ENCODE peak calls at places on chromosome 19, in six cellular contexts. V, H, M, L, K and G are unnamed samples.
A peak's percentile ranks its signal among the peaks of the same experiment; 100 is the strongest.

GRCh38 chr19:15432629-15433518 is 14.1 kb upstream of the AKAP8L start:
- DNase-seq in V (no peak), H (peak; percentile 95), M (peak; percentile 96), L (peak; percentile 92), K (peak; percentile 93), G (peak; percentile 94)

GRCh38 chr19:52453324-52454094 is at the start of gene ZNF578:
- DNase-seq in V (peak; percentile 10), H (peak; percentile 92), M (no peak), L (peak; percentile 90), K (peak; percentile 91), G (peak; percentile 85)

GRCh38 chr19:13864513-13865242 is 12.3 kb upstream of the NANOS3 start:
- DNase-seq in V (no peak), H (no peak), M (peak; percentile 27), L (no peak), K (no peak), G (no peak)

GRCh38 chr19:576768-577438 is 4.5 kb downstream of the BSG start:
- DNase-seq in V (no peak), H (no peak), M (no peak), L (no peak), K (no peak), G (no peak)

GRCh38 chr19:23949611-23950010 is 34.9 kb downstream of the ZNF726 start:
- DNase-seq in V (no peak), H (no peak), M (no peak), L (no peak), K (peak; percentile 2), G (no peak)

GRCh38 chr19:17681505-17682125 is 6.5 kb downstream of the UNC13A start:
- DNase-seq in V (no peak), H (peak; percentile 58), M (peak; percentile 77), L (peak; percentile 85), K (peak; percentile 49), G (peak; percentile 36)

GRCh38 chr19:1514295-1514661 is 1.5 kb upstream of the ADAMTSL5 start:
- DNase-seq in V (no peak), H (no peak), M (no peak), L (no peak), K (no peak), G (no peak)

GRCh38 chr19:32219881-32220552 is 125.4 kb upstream of the ZNF507 start:
- DNase-seq in V (no peak), H (no peak), M (no peak), L (no peak), K (no peak), G (no peak)

GRCh38 chr19:3149526-3150505 is 14.0 kb downstream of the GNA15 start:
- DNase-seq in V (no peak), H (no peak), M (no peak), L (peak; percentile 49), K (no peak), G (no peak)

GRCh38 chr19:2475018-2475701 is 767 bp upstream of the GADD45B start:
- DNase-seq in V (no peak), H (peak; percentile 73), M (peak; percentile 77), L (peak; percentile 59), K (peak; percentile 69), G (peak; percentile 66)

GRCh38 chr19:38531515-38531914 is 86.2 kb downstream of the MAP4K1 start:
- DNase-seq in V (no peak), H (no peak), M (no peak), L (no peak), K (no peak), G (no peak)

GRCh38 chr19:47093841-47094240 is 19.7 kb downstream of the ZC3H4 start:
- DNase-seq in V (no peak), H (no peak), M (no peak), L (no peak), K (peak; percentile 13), G (no peak)

GRCh38 chr19:3175761-3176714 is 2.5 kb upstream of the S1PR4 start:
- DNase-seq in V (peak; percentile 42), H (no peak), M (peak; percentile 48), L (no peak), K (peak; percentile 64), G (peak; percentile 96)

GRCh38 chr19:49241769-49242168 is 83.2 kb downstream of the SLC6A16 start:
- DNase-seq in V (no peak), H (no peak), M (no peak), L (no peak), K (no peak), G (no peak)
- H3K4me3 ChIP-seq in V (no peak overlapping the region), H (no peak overlapping the region), M (no peak overlapping the region), L (no peak overlapping the region), K (no peak overlapping the region), G (no peak overlapping the region)

GRCh38 chr19:6958786-6959185 is 62.4 kb downstream of the MBD3L2B start:
- DNase-seq in V (no peak), H (no peak), M (no peak), L (no peak), K (no peak), G (no peak)

GRCh38 chr19:6969490-6969889 is 51.7 kb downstream of the MBD3L2B start:
- DNase-seq in V (no peak), H (no peak), M (no peak), L (no peak), K (no peak), G (no peak)

GRCh38 chr19:6967962-6968361 is 53.3 kb downstream of the MBD3L2B start:
- DNase-seq in V (no peak), H (no peak), M (no peak), L (no peak), K (no peak), G (no peak)

GRCh38 chr19:6963259-6963852 is 57.9 kb downstream of the MBD3L2B start:
- DNase-seq in V (no peak), H (no peak), M (no peak), L (no peak), K (no peak), G (no peak)

DNA sequence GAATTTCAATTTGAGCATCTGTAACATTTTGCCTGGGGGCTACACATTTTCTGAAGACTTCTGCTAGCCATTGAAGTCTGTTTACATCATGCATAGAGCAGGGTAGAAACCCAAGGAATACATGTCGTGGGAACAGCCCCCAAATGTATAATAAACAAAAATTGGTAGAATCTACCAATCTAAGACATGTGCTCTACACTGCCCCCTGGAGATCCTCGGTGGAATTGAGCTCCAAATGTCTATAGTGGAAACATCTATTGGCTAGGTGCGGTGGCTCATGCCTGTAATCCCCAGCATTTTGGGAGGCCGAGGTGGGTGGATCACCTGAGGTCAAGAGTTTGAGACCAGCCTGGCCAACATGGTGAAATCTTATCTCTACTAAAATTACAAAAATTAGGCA is 57.3 kb downstream of the MBD3L2B start:
- DNase-seq in V (no peak), H (no peak), M (no peak), L (peak; percentile 4), K (no peak), G (no peak)
- TF ChIP-seq CTCF in V (peak; percentile 52), H (peak; percentile 14), M (no peak), L (peak; percentile 38), K (no peak), G (no peak)

GRCh38 chr19:40808497-40808896 is 9.5 kb downstream of the EGLN2 start:
- DNase-seq in V (no peak), H (no peak), M (no peak), L (no peak), K (no peak), G (no peak)

GRCh38 chr19:40809358-40810086 is 10.5 kb downstream of the EGLN2 start:
- DNase-seq in V (no peak), H (no peak), M (no peak), L (no peak), K (no peak), G (no peak)

GRCh38 chr19:40810160-40810559 is 11.2 kb downstream of the EGLN2 start:
- DNase-seq in V (no peak), H (no peak), M (no peak), L (no peak), K (no peak), G (no peak)

GRCh38 chr19:40813182-40813581 is 14.2 kb downstream of the EGLN2 start:
- DNase-seq in V (no peak), H (peak; percentile 72), M (no peak), L (no peak), K (peak; percentile 27), G (no peak)

DNA sequence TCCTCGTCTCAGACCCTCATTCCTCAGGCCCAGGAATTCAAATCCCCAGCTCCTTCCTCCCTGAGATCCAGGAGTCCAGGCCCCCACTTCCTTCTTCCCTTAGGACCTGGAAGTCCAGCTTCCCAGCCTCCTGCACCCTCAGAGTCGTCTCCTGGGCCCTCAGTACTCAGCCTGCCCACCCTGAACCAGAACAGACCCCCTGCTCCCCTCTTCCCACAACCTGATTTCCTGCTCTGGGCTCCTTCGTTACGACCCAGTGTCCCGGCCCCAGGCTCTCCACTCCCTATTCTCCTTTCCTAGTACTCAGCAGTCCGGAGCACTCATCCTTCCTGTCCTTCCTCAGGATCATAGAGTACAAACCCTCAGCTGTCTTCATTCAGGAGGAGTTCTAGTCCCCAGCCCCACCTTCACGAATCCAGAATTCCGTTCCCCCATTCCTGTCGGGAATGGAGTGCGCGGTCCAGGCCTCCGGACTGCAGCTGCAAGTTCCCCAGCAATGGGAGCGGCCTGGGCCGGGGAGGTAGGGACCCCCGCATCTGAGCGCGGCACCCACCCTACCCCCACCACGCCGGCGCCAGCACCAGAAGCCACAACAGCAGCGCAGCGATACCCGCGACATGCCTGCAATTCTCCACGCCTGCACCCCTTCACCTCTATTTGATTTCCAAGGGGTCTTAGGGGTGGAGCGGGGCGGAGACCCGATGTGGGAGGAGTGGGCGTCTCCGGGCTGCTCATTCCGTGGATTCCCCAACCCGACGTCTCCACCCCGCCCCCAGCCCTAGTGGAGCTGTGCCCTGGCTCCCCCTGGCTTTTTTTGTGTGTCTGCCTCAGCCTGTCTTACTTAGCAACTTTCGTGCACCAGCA is 12.7 kb downstream of the EGLN2 start:
- DNase-seq in V (no peak), H (no peak), M (peak; percentile 77), L (peak; percentile 60), K (peak; percentile 29), G (no peak)
- H3K4me3 ChIP-seq in V (peak overlapping the region; percentile 47), H (peak overlapping the region; percentile 35), M (peak overlapping the region; percentile 24), L (peak overlapping the region; percentile 63), K (peak overlapping the region; percentile 30), G (peak overlapping the region; percentile 17)

GRCh38 chr19:30082168-30082567 is 140.1 kb downstream of the URI1 start:
- DNase-seq in V (no peak), H (no peak), M (no peak), L (no peak), K (no peak), G (no peak)
- TF ChIP-seq CTCF in V (no peak), H (no peak), M (no peak), L (peak; percentile 14), K (no peak), G (no peak)